ENCODE peak calls at places on chromosomes 1 and 21, in ten cellular contexts. G, P, R, Q, N, C, I, W, B and V are unnamed samples.

GRCh38 chr1:119040906-119041305 is 52.8 kb upstream of the TBX15 start:
- DNase-seq in P (no peak), I (peak; percentile 80), R (no peak), G (no peak), B (no peak), Q (peak; percentile 50), C (peak; percentile 51), N (no peak), W (no peak), V (no peak)

GRCh38 chr1:168227620-168228019 is 1.8 kb downstream of the SFT2D2 start:
- DNase-seq in Q (peak; percentile 37), W (no peak), I (no peak), G (no peak), N (no peak), C (no peak), P (no peak), R (no peak), B (no peak), V (no peak)

GRCh38 chr21:42097860-42098259 is 26.7 kb downstream of the UMODL1 start:
- DNase-seq in W (peak; percentile 67), C (peak; percentile 40), I (peak; percentile 90), N (peak; percentile 79), B (no peak), G (no peak), P (no peak), Q (peak; percentile 93), R (no peak), V (peak; percentile 52)

GRCh38 chr1:39632491-39633417 is 6.7 kb downstream of the HEYL start:
- DNase-seq in R (no peak), W (no peak), G (no peak), I (peak; percentile 70), B (peak; percentile 85), P (no peak), N (peak; percentile 79), C (no peak), Q (peak; percentile 88), V (no peak)

GRCh38 chr1:39711359-39712340 is 20.4 kb upstream of the HPCAL4 start:
- DNase-seq in Q (no peak), C (no peak), R (no peak), W (no peak), B (no peak), G (no peak), N (no peak), P (no peak), I (peak; percentile 78), V (no peak)

GRCh38 chr1:87598429-87598828 is 269.7 kb downstream of the LMO4 start:
- DNase-seq in G (no peak), Q (no peak), B (no peak), P (no peak), W (no peak), R (no peak), N (no peak), C (peak; percentile 17), I (no peak), V (no peak)

GRCh38 chr1:21003281-21003680 is 173.4 kb downstream of the EIF4G3 start:
- DNase-seq in P (no peak), R (no peak), N (no peak), B (no peak), W (no peak), I (no peak), Q (no peak), G (no peak), C (no peak), V (no peak)

GRCh38 chr21:28944296-28944695 is 48.4 kb downstream of the LTN1 start:
- DNase-seq in W (no peak), R (no peak), I (peak; percentile 35), B (no peak), N (no peak), C (peak; percentile 9), G (no peak), P (peak; percentile 54), Q (peak; percentile 5), V (no peak)

GRCh38 chr1:100448371-100448770 is 89.6 kb upstream of the GPR88 start:
- DNase-seq in G (no peak), W (no peak), C (no peak), I (no peak), P (no peak), Q (no peak), R (no peak), B (no peak), N (peak; percentile 81), V (no peak)

GRCh38 chr1:35264861-35265260 is 3.6 kb upstream of the ZMYM4 start:
- DNase-seq in I (peak; percentile 82), W (no peak), N (no peak), P (no peak), Q (peak; percentile 70), G (no peak), C (no peak), B (no peak), R (no peak), V (no peak)

GRCh38 chr21:45737485-45738166 is 94.1 kb downstream of the PCBP3 start:
- DNase-seq in N (no peak), I (no peak), P (no peak), Q (no peak), C (no peak), B (no peak), W (no peak), G (no peak), R (no peak), V (no peak)

GRCh38 chr1:199084293-199084692 is 445.5 kb downstream of the PTPRC start:
- DNase-seq in C (no peak), Q (peak; percentile 20), W (no peak), G (no peak), R (no peak), I (peak; percentile 14), N (no peak), B (no peak), P (no peak), V (no peak)

GRCh38 chr1:52157582-52157981 is 15.7 kb downstream of the ZFYVE9 start:
- DNase-seq in Q (peak; percentile 30), I (peak; percentile 20), G (no peak), N (no peak), B (no peak), R (no peak), W (no peak), P (no peak), C (peak; percentile 15), V (no peak)

GRCh38 chr1:29387210-29387609 is 150.9 kb downstream of the PTPRU start:
- DNase-seq in R (no peak), B (no peak), Q (no peak), G (no peak), I (no peak), C (no peak), W (no peak), N (no peak), P (no peak), V (no peak)

GRCh38 chr1:226569879-226570547 is 21.4 kb downstream of the STUM start:
- DNase-seq in Q (no peak), R (peak; percentile 32), C (no peak), G (peak; percentile 77), B (no peak), W (no peak), I (no peak), P (no peak), N (no peak), V (no peak)

GRCh38 chr1:63329621-63330330 is 7.4 kb downstream of the FOXD3 start:
- DNase-seq in Q (no peak), N (no peak), G (no peak), R (no peak), C (no peak), P (no peak), I (no peak), B (no peak), W (no peak), V (no peak)

GRCh38 chr21:44427241-44428120 is 27.8 kb upstream of the LRRC3 start:
- DNase-seq in B (no peak), Q (no peak), W (no peak), P (no peak), R (no peak), C (no peak), N (peak; percentile 80), G (no peak), I (no peak), V (no peak)

GRCh38 chr1:27074175-27074780 is 61.6 kb upstream of the TENT5B start:
- DNase-seq in I (no peak), Q (peak; percentile 26), G (no peak), W (no peak), C (no peak), N (no peak), R (no peak), B (no peak), P (no peak), V (no peak)